ENCODE peak calls at places on chromosomes 1 and 21, in seven cellular contexts. Z is activated CD4-positive, CD25-positive, alpha-beta regulatory T cell; E is lung microvascular endothelial cell; V is body of pancreas; F is HEK293T; M is CD4-positive, alpha-beta memory T cell; L is T-helper 1 cell. T is an unnamed sample.

GRCh38 chr1:66426231-66426853 is 107.6 kb upstream of the SGIP1 start:
- DNase-seq in Z (no peak), V (no peak), F (no peak), L (no peak), E (no peak), M (no peak), T (no peak)

GRCh38 chr1:155125511-155125945 is 2.1 kb upstream of the EFNA1 start:
- DNase-seq in L (no peak), F (no peak), V (no peak), Z (no peak), E (no peak), M (no peak), T (no peak)

GRCh38 chr1:117599822-117600221 is 6.0 kb upstream of the TENT5C start:
- DNase-seq in V (peak; percentile 52), F (no peak), Z (no peak), L (no peak), M (no peak), E (no peak), T (no peak)

GRCh38 chr1:146012703-146013565 is 8.6 kb downstream of the HJV start:
- DNase-seq in L (peak; percentile 50), E (peak; percentile 84), F (peak; percentile 65), Z (peak; percentile 10), M (peak; percentile 68), V (peak; percentile 56), T (peak; percentile 75)

GRCh38 chr1:168582690-168583325 is 6.4 kb downstream of the XCL1 start:
- DNase-seq in E (no peak), V (no peak), L (no peak), M (no peak), F (no peak), Z (no peak), T (no peak)

GRCh38 chr1:51750729-51751128 is 127.8 kb downstream of the NRDC start:
- DNase-seq in V (no peak), Z (no peak), F (no peak), M (no peak), L (no peak), E (peak; percentile 19), T (no peak)

GRCh38 chr1:210250998-210251679 is 18.5 kb downstream of the SERTAD4 start:
- DNase-seq in Z (no peak), E (peak; percentile 52), L (no peak), M (no peak), V (peak; percentile 50), F (peak; percentile 55), T (peak; percentile 43)

GRCh38 chr1:74506311-74506710 is 6.1 kb downstream of the LRRC53 start:
- DNase-seq in F (no peak), L (no peak), Z (no peak), V (no peak), E (no peak), M (no peak), T (no peak)

GRCh38 chr1:83029050-83029449 is 969.9 kb downstream of the TTLL7 start:
- DNase-seq in M (no peak), E (no peak), Z (no peak), F (no peak), V (no peak), L (no peak), T (no peak)

GRCh38 chr1:111592389-111593361 is 26.9 kb upstream of the RAP1A start:
- DNase-seq in Z (peak; percentile 84), F (peak; percentile 68), M (peak; percentile 77), E (peak; percentile 64), L (peak; percentile 64), V (peak; percentile 87), T (peak; percentile 79)

GRCh38 chr1:233617025-233617424 is 3.1 kb downstream of the KCNK1 start:
- DNase-seq in M (no peak), F (no peak), Z (no peak), E (no peak), V (no peak), L (no peak), T (no peak)

GRCh38 chr21:45192332-45192731 is 95.4 kb downstream of the POFUT2 start:
- DNase-seq in M (no peak), Z (no peak), E (no peak), V (no peak), F (no peak), L (no peak), T (no peak)

GRCh38 chr21:42059141-42059540 is 12.0 kb upstream of the UMODL1 start:
- DNase-seq in E (no peak), M (no peak), V (no peak), Z (no peak), L (no peak), F (no peak), T (no peak)

GRCh38 chr1:1129309-1129708 is 13.4 kb upstream of the C1orf159 start:
- DNase-seq in L (no peak), F (no peak), Z (no peak), E (no peak), V (no peak), M (no peak), T (peak; percentile 25)

GRCh38 chr1:2966940-2967725 is 54.1 kb upstream of the ACTRT2 start:
- DNase-seq in L (no peak), E (no peak), V (peak; percentile 46), Z (no peak), F (no peak), M (no peak), T (no peak)

GRCh38 chr1:21901986-21902377 is 35.1 kb downstream of the HSPG2 start:
- DNase-seq in L (no peak), M (no peak), V (no peak), E (no peak), Z (no peak), F (no peak), T (no peak)

GRCh38 chr1:180893614-180894013 is 19.1 kb upstream of the KIAA1614 start:
- DNase-seq in M (no peak), L (no peak), Z (no peak), F (no peak), E (peak; percentile 41), V (no peak), T (no peak)

GRCh38 chr1:55970711-55971110 is 608.7 kb downstream of the PLPP3 start:
- DNase-seq in F (no peak), Z (no peak), V (no peak), E (peak; percentile 11), M (no peak), L (no peak), T (no peak)

GRCh38 chr1:54649921-54650320 is 8.3 kb downstream of the MROH7 start:
- DNase-seq in E (no peak), Z (no peak), F (peak; percentile 5), L (no peak), V (no peak), M (no peak), T (no peak)

GRCh38 chr1:54953846-54954245 is 26.6 kb upstream of the TMEM61 start:
- DNase-seq in L (no peak), F (no peak), M (no peak), Z (no peak), V (no peak), E (no peak), T (no peak)

GRCh38 chr1:78225153-78225552 is 179.4 kb downstream of the GIPC2 start:
- DNase-seq in M (no peak), F (peak; percentile 31), Z (no peak), L (no peak), V (no peak), E (no peak), T (no peak)

GRCh38 chr1:27429029-27429425 is 36.6 kb downstream of the GPR3 start:
- DNase-seq in Z (no peak), F (no peak), E (no peak), M (no peak), L (no peak), V (no peak), T (no peak)

GRCh38 chr1:18652791-18653190 is 22.1 kb downstream of the PAX7 start:
- DNase-seq in Z (no peak), L (no peak), E (no peak), V (no peak), M (no peak), F (no peak), T (no peak)

GRCh38 chr1:4655674-4656532 is 1.5 kb downstream of the AJAP1 start:
- DNase-seq in F (peak; percentile 64), L (no peak), E (peak; percentile 32), M (no peak), Z (no peak), V (peak; percentile 61), T (peak; percentile 5)

GRCh38 chr1:113929750-113930498 is 800 bp downstream of the HIPK1 start:
- DNase-seq in M (peak; percentile 87), F (peak; percentile 68), E (peak; percentile 56), Z (peak; percentile 47), V (peak; percentile 72), L (peak; percentile 69), T (peak; percentile 54)

GRCh38 chr1:29647581-29647980 is 411.3 kb downstream of the PTPRU start:
- DNase-seq in L (no peak), E (no peak), Z (no peak), V (no peak), F (no peak), M (no peak), T (no peak)

GRCh38 chr1:29145739-29146437 is 22.2 kb upstream of the TMEM200B start:
- DNase-seq in L (no peak), F (no peak), M (no peak), V (no peak), E (peak; percentile 25), Z (no peak), T (peak; percentile 94)

GRCh38 chr1:209422281-209422680 is 161.2 kb upstream of the CAMK1G start:
- DNase-seq in F (no peak), M (no peak), E (no peak), Z (no peak), V (no peak), L (no peak), T (no peak)

GRCh38 chr1:214402583-214403216 is 121.7 kb downstream of the SMYD2 start:
- DNase-seq in M (no peak), Z (no peak), L (no peak), V (no peak), E (peak; percentile 82), F (no peak), T (no peak)

GRCh38 chr21:34933609-34934345 is 115.3 kb downstream of the RUNX1 start:
- DNase-seq in M (peak; percentile 68), Z (no peak), E (peak; percentile 18), L (peak; percentile 17), V (no peak), F (no peak), T (peak; percentile 76)